ENCODE peak calls at places on chromosome X, in seven cellular contexts. One of them, this sample, is unnamed.

GRCh38 chrX:38560776-38561125 is 591 bp upstream of the TSPAN7 start:
- DNase-seq in stimulated activated CD4-positive, alpha-beta T cell treated with anti-CD3 and anti-CD28 coated beads, Interleukin-2, amount 100 ng/mL, for 48 hours: no peak
- DNase-seq in globus pallidus: no peak
- DNase-seq in mucosa of gallbladder: no peak
- DNase-seq in activated gamma-delta T cell treated with Interleukin-2 at 50 U/mL for 16 hours: no peak
- DNase-seq in amygdala: peak; percentile 30
- DNase-seq in BJ: no peak
- DNase-seq in this sample: no peak

GRCh38 chrX:72201836-72202536 is 20.4 kb downstream of the PIN4 start:
- DNase-seq in amygdala: no peak
- DNase-seq in activated gamma-delta T cell treated with Interleukin-2 at 50 U/mL for 16 hours: no peak
- DNase-seq in globus pallidus: no peak
- DNase-seq in mucosa of gallbladder: no peak
- DNase-seq in stimulated activated CD4-positive, alpha-beta T cell treated with anti-CD3 and anti-CD28 coated beads, Interleukin-2, amount 100 ng/mL, for 48 hours: no peak
- DNase-seq in BJ: peak; percentile 33
- DNase-seq in this sample: no peak

GRCh38 chrX:100085851-100086250 is 324.2 kb downstream of the PCDH19 start:
- DNase-seq in stimulated activated CD4-positive, alpha-beta T cell treated with anti-CD3 and anti-CD28 coated beads, Interleukin-2, amount 100 ng/mL, for 48 hours: no peak
- DNase-seq in BJ: peak; percentile 13
- DNase-seq in mucosa of gallbladder: no peak
- DNase-seq in globus pallidus: no peak
- DNase-seq in amygdala: no peak
- DNase-seq in activated gamma-delta T cell treated with Interleukin-2 at 50 U/mL for 16 hours: no peak
- DNase-seq in this sample: no peak

GRCh38 chrX:1493317-1493856 is 40.7 kb upstream of the ASMTL start:
- DNase-seq in BJ: no peak
- DNase-seq in stimulated activated CD4-positive, alpha-beta T cell treated with anti-CD3 and anti-CD28 coated beads, Interleukin-2, amount 100 ng/mL, for 48 hours: no peak
- DNase-seq in mucosa of gallbladder: no peak
- DNase-seq in amygdala: no peak
- DNase-seq in activated gamma-delta T cell treated with Interleukin-2 at 50 U/mL for 16 hours: no peak
- DNase-seq in globus pallidus: no peak
- DNase-seq in this sample: no peak

GRCh38 chrX:19381326-19381725 is 37.6 kb downstream of the PDHA1 start:
- DNase-seq in mucosa of gallbladder: no peak
- DNase-seq in globus pallidus: no peak
- DNase-seq in stimulated activated CD4-positive, alpha-beta T cell treated with anti-CD3 and anti-CD28 coated beads, Interleukin-2, amount 100 ng/mL, for 48 hours: no peak
- DNase-seq in amygdala: no peak
- DNase-seq in activated gamma-delta T cell treated with Interleukin-2 at 50 U/mL for 16 hours: no peak
- DNase-seq in BJ: no peak
- DNase-seq in this sample: no peak

GRCh38 chrX:103685396-103685795 is 1.1 kb downstream of the MORF4L2 start:
- DNase-seq in BJ: no peak
- DNase-seq in globus pallidus: no peak
- DNase-seq in amygdala: no peak
- DNase-seq in stimulated activated CD4-positive, alpha-beta T cell treated with anti-CD3 and anti-CD28 coated beads, Interleukin-2, amount 100 ng/mL, for 48 hours: no peak
- DNase-seq in activated gamma-delta T cell treated with Interleukin-2 at 50 U/mL for 16 hours: no peak
- DNase-seq in mucosa of gallbladder: no peak
- DNase-seq in this sample: no peak

GRCh38 chrX:132375941-132376340 is 112.9 kb downstream of the MBNL3 start:
- DNase-seq in mucosa of gallbladder: no peak
- DNase-seq in BJ: no peak
- DNase-seq in amygdala: no peak
- DNase-seq in activated gamma-delta T cell treated with Interleukin-2 at 50 U/mL for 16 hours: no peak
- DNase-seq in stimulated activated CD4-positive, alpha-beta T cell treated with anti-CD3 and anti-CD28 coated beads, Interleukin-2, amount 100 ng/mL, for 48 hours: no peak
- DNase-seq in globus pallidus: no peak
- DNase-seq in this sample: no peak

GRCh38 chrX:11881485-11882170 is 123.6 kb downstream of the MSL3 start:
- DNase-seq in globus pallidus: no peak
- DNase-seq in stimulated activated CD4-positive, alpha-beta T cell treated with anti-CD3 and anti-CD28 coated beads, Interleukin-2, amount 100 ng/mL, for 48 hours: no peak
- DNase-seq in activated gamma-delta T cell treated with Interleukin-2 at 50 U/mL for 16 hours: no peak
- DNase-seq in BJ: no peak
- DNase-seq in mucosa of gallbladder: no peak
- DNase-seq in amygdala: no peak
- DNase-seq in this sample: no peak

GRCh38 chrX:102832661-102833060 is 104.4 kb upstream of the RAB40AL start:
- DNase-seq in BJ: no peak
- DNase-seq in activated gamma-delta T cell treated with Interleukin-2 at 50 U/mL for 16 hours: no peak
- DNase-seq in amygdala: peak; percentile 4
- DNase-seq in mucosa of gallbladder: no peak
- DNase-seq in stimulated activated CD4-positive, alpha-beta T cell treated with anti-CD3 and anti-CD28 coated beads, Interleukin-2, amount 100 ng/mL, for 48 hours: no peak
- DNase-seq in globus pallidus: no peak
- DNase-seq in this sample: peak; percentile 54

GRCh38 chrX:143340190-143340589 is 177.1 kb downstream of the SPANXN3 start:
- DNase-seq in globus pallidus: no peak
- DNase-seq in activated gamma-delta T cell treated with Interleukin-2 at 50 U/mL for 16 hours: no peak
- DNase-seq in BJ: no peak
- DNase-seq in stimulated activated CD4-positive, alpha-beta T cell treated with anti-CD3 and anti-CD28 coated beads, Interleukin-2, amount 100 ng/mL, for 48 hours: no peak
- DNase-seq in mucosa of gallbladder: no peak
- DNase-seq in amygdala: no peak
- DNase-seq in this sample: no peak

GRCh38 chrX:154409222-154409871 is at the start of gene DNASE1L1:
- DNase-seq in BJ: peak; percentile 42
- DNase-seq in globus pallidus: no peak
- DNase-seq in activated gamma-delta T cell treated with Interleukin-2 at 50 U/mL for 16 hours: no peak
- DNase-seq in mucosa of gallbladder: peak; percentile 83
- DNase-seq in stimulated activated CD4-positive, alpha-beta T cell treated with anti-CD3 and anti-CD28 coated beads, Interleukin-2, amount 100 ng/mL, for 48 hours: no peak
- DNase-seq in amygdala: peak; percentile 22
- DNase-seq in this sample: no peak

GRCh38 chrX:38652934-38653442 is 91.6 kb downstream of the TSPAN7 start:
- DNase-seq in BJ: no peak
- DNase-seq in mucosa of gallbladder: no peak
- DNase-seq in amygdala: no peak
- DNase-seq in globus pallidus: no peak
- DNase-seq in stimulated activated CD4-positive, alpha-beta T cell treated with anti-CD3 and anti-CD28 coated beads, Interleukin-2, amount 100 ng/mL, for 48 hours: no peak
- DNase-seq in activated gamma-delta T cell treated with Interleukin-2 at 50 U/mL for 16 hours: no peak
- DNase-seq in this sample: no peak

GRCh38 chrX:16114640-16115039 is 8.7 kb upstream of the GRPR start:
- DNase-seq in globus pallidus: no peak
- DNase-seq in stimulated activated CD4-positive, alpha-beta T cell treated with anti-CD3 and anti-CD28 coated beads, Interleukin-2, amount 100 ng/mL, for 48 hours: no peak
- DNase-seq in activated gamma-delta T cell treated with Interleukin-2 at 50 U/mL for 16 hours: no peak
- DNase-seq in amygdala: no peak
- DNase-seq in BJ: peak; percentile 6
- DNase-seq in mucosa of gallbladder: no peak
- DNase-seq in this sample: no peak

GRCh38 chrX:119871245-119871598 is 311 bp downstream of the RNF113A start:
- DNase-seq in amygdala: no peak
- DNase-seq in stimulated activated CD4-positive, alpha-beta T cell treated with anti-CD3 and anti-CD28 coated beads, Interleukin-2, amount 100 ng/mL, for 48 hours: no peak
- DNase-seq in BJ: no peak
- DNase-seq in globus pallidus: no peak
- DNase-seq in activated gamma-delta T cell treated with Interleukin-2 at 50 U/mL for 16 hours: no peak
- DNase-seq in mucosa of gallbladder: no peak
- DNase-seq in this sample: no peak

This sample was measured in NCI-H2227 treated with DMSO at 0.1 percent for 48 hours.